ENCODE peak calls at places on chromosomes 5 and 9, in eight cellular contexts. One of them, this sample, is unnamed.

GRCh38 chr9:94999832-95000231 is 273.3 kb downstream of the AOPEP start:
- DNase-seq in coronary artery: no peak
- DNase-seq in type B pancreatic cell: no peak
- DNase-seq in heart left ventricle: no peak
- DNase-seq in neural crest cell: no peak
- DNase-seq in left ventricle myocardium inferior: no peak
- DNase-seq in nephron progenitor cell: no peak
- DNase-seq in AG10803: no peak
- DNase-seq in this sample: no peak

GRCh38 chr9:129252937-129253819 is 75.1 kb upstream of the IER5L start:
- DNase-seq in coronary artery: peak
- DNase-seq in type B pancreatic cell: no peak
- DNase-seq in heart left ventricle: no peak
- DNase-seq in neural crest cell: peak
- DNase-seq in left ventricle myocardium inferior: peak
- DNase-seq in nephron progenitor cell: no peak
- DNase-seq in AG10803: no peak
- DNase-seq in this sample: no peak

GRCh38 chr9:94002316-94003140 is 47.4 kb upstream of the BARX1 start:
- DNase-seq in coronary artery: no peak
- DNase-seq in type B pancreatic cell: no peak
- DNase-seq in heart left ventricle: no peak
- DNase-seq in neural crest cell: peak
- DNase-seq in left ventricle myocardium inferior: no peak
- DNase-seq in nephron progenitor cell: peak
- DNase-seq in AG10803: peak
- DNase-seq in this sample: no peak

GRCh38 chr5:159758189-159758588 is 158.1 kb upstream of the ADRA1B start:
- DNase-seq in coronary artery: no peak
- DNase-seq in type B pancreatic cell: no peak
- DNase-seq in heart left ventricle: no peak
- DNase-seq in neural crest cell: no peak
- DNase-seq in left ventricle myocardium inferior: no peak
- DNase-seq in nephron progenitor cell: no peak
- DNase-seq in AG10803: no peak
- DNase-seq in this sample: no peak

GRCh38 chr5:137622850-137623249 is 113.0 kb downstream of the KLHL3 start:
- DNase-seq in coronary artery: peak
- DNase-seq in type B pancreatic cell: peak
- DNase-seq in heart left ventricle: peak
- DNase-seq in neural crest cell: no peak
- DNase-seq in left ventricle myocardium inferior: peak
- DNase-seq in nephron progenitor cell: no peak
- DNase-seq in AG10803: peak
- DNase-seq in this sample: peak

GRCh38 chr9:107929439-107929838 is 439.9 kb upstream of the KLF4 start:
- DNase-seq in coronary artery: no peak
- DNase-seq in type B pancreatic cell: no peak
- DNase-seq in heart left ventricle: peak
- DNase-seq in neural crest cell: no peak
- DNase-seq in left ventricle myocardium inferior: peak
- DNase-seq in nephron progenitor cell: no peak
- DNase-seq in AG10803: peak
- DNase-seq in this sample: peak

GRCh38 chr5:65861830-65862241 is 64.5 kb upstream of the ERBIN start:
- DNase-seq in coronary artery: no peak
- DNase-seq in type B pancreatic cell: no peak
- DNase-seq in heart left ventricle: no peak
- DNase-seq in neural crest cell: no peak
- DNase-seq in left ventricle myocardium inferior: no peak
- DNase-seq in nephron progenitor cell: no peak
- DNase-seq in AG10803: peak
- DNase-seq in this sample: peak

GRCh38 chr5:145969714-145970092 is 33.3 kb downstream of the SH3RF2 start:
- DNase-seq in coronary artery: no peak
- DNase-seq in type B pancreatic cell: no peak
- DNase-seq in heart left ventricle: no peak
- DNase-seq in neural crest cell: no peak
- DNase-seq in left ventricle myocardium inferior: no peak
- DNase-seq in nephron progenitor cell: no peak
- DNase-seq in AG10803: no peak
- DNase-seq in this sample: no peak

GRCh38 chr5:137761020-137761516 is 6.9 kb upstream of the HNRNPA0 start:
- DNase-seq in coronary artery: no peak
- DNase-seq in type B pancreatic cell: no peak
- DNase-seq in heart left ventricle: no peak
- DNase-seq in neural crest cell: no peak
- DNase-seq in left ventricle myocardium inferior: no peak
- DNase-seq in nephron progenitor cell: no peak
- DNase-seq in AG10803: peak
- DNase-seq in this sample: no peak

GRCh38 chr9:111078391-111079038 is 40.2 kb upstream of the LPAR1 start:
- DNase-seq in coronary artery: no peak
- DNase-seq in type B pancreatic cell: no peak
- DNase-seq in heart left ventricle: no peak
- DNase-seq in neural crest cell: no peak
- DNase-seq in left ventricle myocardium inferior: no peak
- DNase-seq in nephron progenitor cell: no peak
- DNase-seq in AG10803: no peak
- DNase-seq in this sample: no peak

GRCh38 chr9:93591706-93592388 is 15.5 kb downstream of the PHF2 start:
- DNase-seq in coronary artery: peak
- DNase-seq in type B pancreatic cell: no peak
- DNase-seq in heart left ventricle: no peak
- DNase-seq in neural crest cell: no peak
- DNase-seq in left ventricle myocardium inferior: no peak
- DNase-seq in nephron progenitor cell: no peak
- DNase-seq in AG10803: no peak
- DNase-seq in this sample: peak

GRCh38 chr9:74760031-74760700 is 127.6 kb downstream of the TRPM6 start:
- DNase-seq in coronary artery: no peak
- DNase-seq in type B pancreatic cell: no peak
- DNase-seq in heart left ventricle: no peak
- DNase-seq in neural crest cell: no peak
- DNase-seq in left ventricle myocardium inferior: no peak
- DNase-seq in nephron progenitor cell: no peak
- DNase-seq in AG10803: peak
- DNase-seq in this sample: no peak

GRCh38 chr5:82817897-82818676 is 259.1 kb downstream of the TMEM167A start:
- DNase-seq in coronary artery: no peak
- DNase-seq in type B pancreatic cell: no peak
- DNase-seq in heart left ventricle: no peak
- DNase-seq in neural crest cell: no peak
- DNase-seq in left ventricle myocardium inferior: no peak
- DNase-seq in nephron progenitor cell: no peak
- DNase-seq in AG10803: no peak
- DNase-seq in this sample: no peak

GRCh38 chr5:151811593-151812321 is 40.0 kb downstream of the G3BP1 start:
- DNase-seq in coronary artery: no peak
- DNase-seq in type B pancreatic cell: no peak
- DNase-seq in heart left ventricle: no peak
- DNase-seq in neural crest cell: no peak
- DNase-seq in left ventricle myocardium inferior: no peak
- DNase-seq in nephron progenitor cell: no peak
- DNase-seq in AG10803: peak
- DNase-seq in this sample: no peak

DNA sequence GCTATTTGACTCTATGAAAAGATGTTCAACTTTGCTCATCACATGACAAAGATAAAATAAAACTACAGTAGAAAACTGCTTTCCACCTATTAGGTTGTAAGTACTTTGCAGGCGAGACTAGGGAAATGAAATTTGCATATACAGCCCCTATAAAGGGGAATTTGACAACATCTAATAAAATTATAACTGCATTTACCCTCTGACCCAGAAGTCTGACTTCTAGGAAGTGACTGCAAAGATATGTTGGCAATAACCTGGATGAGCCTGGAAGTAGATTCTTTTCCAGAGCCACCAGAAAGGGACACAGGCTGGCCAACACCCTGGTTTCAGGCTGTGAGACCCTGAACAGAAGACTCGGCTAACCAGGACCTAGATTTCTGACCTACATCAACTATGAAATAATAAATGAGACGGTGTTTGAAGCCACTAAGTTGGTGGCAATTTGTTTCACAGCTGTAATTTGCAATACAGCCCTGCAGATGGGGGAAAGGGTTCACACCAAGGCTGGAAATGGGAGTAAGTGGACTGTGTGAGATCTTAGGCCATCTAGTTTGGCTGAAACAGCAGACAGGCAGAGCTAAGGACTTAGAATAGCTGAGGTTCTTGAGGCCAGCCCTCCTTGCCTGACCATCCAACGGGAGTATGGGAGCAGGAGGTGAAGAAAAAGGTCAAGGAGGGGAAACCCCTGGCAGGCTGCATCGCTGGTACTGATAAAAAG is 106.6 kb downstream of the SIL1 start:
- DNase-seq in coronary artery: no peak
- DNase-seq in type B pancreatic cell: no peak
- DNase-seq in heart left ventricle: no peak
- DNase-seq in neural crest cell: no peak
- DNase-seq in left ventricle myocardium inferior: no peak
- DNase-seq in nephron progenitor cell: no peak
- DNase-seq in AG10803: peak
- DNase-seq in this sample: no peak
- TF ChIP-seq CTCF in coronary artery: no peak
- TF ChIP-seq CTCF in type B pancreatic cell: peak
- TF ChIP-seq CTCF in heart left ventricle: peak
- TF ChIP-seq CTCF in neural crest cell: no peak
- TF ChIP-seq CTCF in left ventricle myocardium inferior: peak
- TF ChIP-seq CTCF in nephron progenitor cell: no peak
- TF ChIP-seq CTCF in AG10803: peak
- TF ChIP-seq CTCF in this sample: no peak

GRCh38 chr9:14433293-14433818 is 119.4 kb upstream of the NFIB start:
- DNase-seq in coronary artery: no peak
- DNase-seq in type B pancreatic cell: no peak
- DNase-seq in heart left ventricle: no peak
- DNase-seq in neural crest cell: no peak
- DNase-seq in left ventricle myocardium inferior: no peak
- DNase-seq in nephron progenitor cell: no peak
- DNase-seq in AG10803: no peak
- DNase-seq in this sample: no peak
- TF ChIP-seq CTCF in coronary artery: no peak
- TF ChIP-seq CTCF in type B pancreatic cell: no peak
- TF ChIP-seq CTCF in heart left ventricle: no peak
- TF ChIP-seq CTCF in neural crest cell: no peak
- TF ChIP-seq CTCF in left ventricle myocardium inferior: no peak
- TF ChIP-seq CTCF in nephron progenitor cell: no peak
- TF ChIP-seq CTCF in AG10803: no peak
- TF ChIP-seq CTCF in this sample: no peak

GRCh38 chr9:116368680-116369079 is 215.1 kb downstream of the PAPPA start:
- DNase-seq in coronary artery: no peak
- DNase-seq in type B pancreatic cell: no peak
- DNase-seq in heart left ventricle: no peak
- DNase-seq in neural crest cell: no peak
- DNase-seq in left ventricle myocardium inferior: no peak
- DNase-seq in nephron progenitor cell: no peak
- DNase-seq in AG10803: no peak
- DNase-seq in this sample: no peak

GRCh38 chr9:116360974-116361373 is 207.4 kb downstream of the PAPPA start:
- DNase-seq in coronary artery: no peak
- DNase-seq in type B pancreatic cell: no peak
- DNase-seq in heart left ventricle: no peak
- DNase-seq in neural crest cell: no peak
- DNase-seq in left ventricle myocardium inferior: no peak
- DNase-seq in nephron progenitor cell: no peak
- DNase-seq in AG10803: no peak
- DNase-seq in this sample: no peak

GRCh38 chr9:116362493-116362892 is 208.9 kb downstream of the PAPPA start:
- DNase-seq in coronary artery: no peak
- DNase-seq in type B pancreatic cell: no peak
- DNase-seq in heart left ventricle: no peak
- DNase-seq in neural crest cell: no peak
- DNase-seq in left ventricle myocardium inferior: no peak
- DNase-seq in nephron progenitor cell: no peak
- DNase-seq in AG10803: no peak
- DNase-seq in this sample: no peak

GRCh38 chr9:116361558-116361957 is 208.0 kb downstream of the PAPPA start:
- DNase-seq in coronary artery: no peak
- DNase-seq in type B pancreatic cell: no peak
- DNase-seq in heart left ventricle: no peak
- DNase-seq in neural crest cell: no peak
- DNase-seq in left ventricle myocardium inferior: no peak
- DNase-seq in nephron progenitor cell: no peak
- DNase-seq in AG10803: no peak
- DNase-seq in this sample: no peak

DNA sequence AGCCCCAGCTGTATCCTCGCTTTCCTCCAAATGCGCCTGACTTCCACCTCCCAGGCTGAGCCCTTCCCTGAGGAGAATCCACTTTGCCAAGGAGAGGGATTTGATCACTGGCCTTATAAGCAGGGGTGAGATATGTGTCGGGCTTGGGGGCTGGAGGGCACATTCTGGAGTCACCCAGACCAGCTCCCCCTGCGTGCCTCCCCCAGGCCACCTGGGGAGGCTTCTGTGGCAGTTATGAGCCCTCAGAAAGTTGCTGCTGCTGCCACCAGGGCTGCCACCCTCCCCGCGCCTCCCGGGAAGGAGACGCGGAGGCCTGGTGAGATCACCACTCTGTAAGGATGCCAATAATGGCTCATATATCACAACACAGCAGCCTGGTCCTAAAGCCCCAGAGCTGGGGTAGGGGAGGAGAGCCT is 211.5 kb downstream of the PAPPA start:
- DNase-seq in coronary artery: no peak
- DNase-seq in type B pancreatic cell: no peak
- DNase-seq in heart left ventricle: peak
- DNase-seq in neural crest cell: no peak
- DNase-seq in left ventricle myocardium inferior: peak
- DNase-seq in nephron progenitor cell: no peak
- DNase-seq in AG10803: peak
- DNase-seq in this sample: no peak
- TF ChIP-seq CTCF in coronary artery: no peak
- TF ChIP-seq CTCF in type B pancreatic cell: no peak
- TF ChIP-seq CTCF in heart left ventricle: no peak
- TF ChIP-seq CTCF in neural crest cell: no peak
- TF ChIP-seq CTCF in left ventricle myocardium inferior: peak
- TF ChIP-seq CTCF in nephron progenitor cell: no peak
- TF ChIP-seq CTCF in AG10803: peak
- TF ChIP-seq CTCF in this sample: no peak

DNA sequence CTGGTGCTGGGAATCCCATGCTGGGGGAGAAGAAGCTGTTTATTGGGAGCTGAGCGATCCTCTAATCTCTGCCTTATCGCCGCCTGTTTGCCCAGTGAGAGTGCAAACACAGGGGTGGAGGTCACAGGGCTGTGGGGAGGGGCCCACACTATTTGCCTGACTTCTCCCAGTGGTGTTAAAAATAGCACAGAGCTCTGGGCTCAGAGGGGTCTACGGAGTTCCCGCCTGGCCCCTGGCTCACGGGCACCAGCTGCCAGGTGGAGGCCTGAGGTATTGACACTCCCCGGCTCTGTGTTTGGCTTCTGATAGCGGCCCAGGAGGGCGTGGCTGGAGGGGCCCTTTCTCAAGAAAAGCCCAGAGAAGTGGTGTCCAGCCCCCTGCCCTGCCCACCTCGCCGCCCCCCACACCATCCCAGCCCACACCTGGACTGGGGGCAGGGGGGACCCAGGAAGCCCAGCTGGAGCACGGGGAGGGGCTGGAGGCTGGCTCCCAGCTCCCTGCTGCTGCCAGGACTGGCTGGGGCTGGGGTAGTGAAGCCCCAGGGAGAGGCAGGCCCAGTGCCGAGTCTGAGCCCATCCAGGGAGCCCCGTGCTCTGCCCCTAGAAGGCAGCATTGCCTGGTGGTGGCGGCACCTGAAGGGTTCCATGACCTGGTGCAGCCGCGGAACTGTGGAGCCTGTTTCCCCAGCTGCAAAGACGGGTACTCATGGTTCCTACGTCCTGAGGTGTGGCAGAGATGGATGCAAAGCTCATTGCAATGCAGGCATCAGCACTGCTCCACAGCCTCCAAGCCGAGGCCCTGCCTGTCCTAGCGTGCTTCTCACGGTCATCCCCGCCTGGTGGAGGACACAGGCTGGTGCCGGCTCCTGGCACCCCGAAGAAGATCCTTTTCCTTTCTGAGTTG is 35.7 kb upstream of the EGFL7 start:
- DNase-seq in coronary artery: no peak
- DNase-seq in type B pancreatic cell: no peak
- DNase-seq in heart left ventricle: peak
- DNase-seq in neural crest cell: no peak
- DNase-seq in left ventricle myocardium inferior: no peak
- DNase-seq in nephron progenitor cell: peak
- DNase-seq in AG10803: no peak
- DNase-seq in this sample: no peak
- TF ChIP-seq CTCF in coronary artery: no peak
- TF ChIP-seq CTCF in type B pancreatic cell: peak
- TF ChIP-seq CTCF in heart left ventricle: no peak
- TF ChIP-seq CTCF in neural crest cell: peak
- TF ChIP-seq CTCF in left ventricle myocardium inferior: no peak
- TF ChIP-seq CTCF in nephron progenitor cell: no peak
- TF ChIP-seq CTCF in AG10803: peak
- TF ChIP-seq CTCF in this sample: no peak